ENCODE peak calls at places on chromosomes 6 and 20, in six cellular contexts. R is HCT116; V is right lobe of liver; U is KBM-7; T is stimulated activated CD4-positive, alpha-beta T cell treated with anti-CD3 and anti-CD28 coated beads, TNF-alpha, amount 100 ng/mL, for 24 hours; D is HFFc6. M is an unnamed sample.
A peak's percentile ranks its signal among the peaks of the same experiment; 100 is the strongest.

GRCh38 chr6:96394727-96395126 is 126.9 kb upstream of the UFL1 start:
- DNase-seq in R (peak; percentile 23), V (no peak), U (no peak), T (no peak), D (no peak), M (peak; percentile 18)

GRCh38 chr20:38198238-38198861 is 33.3 kb upstream of the TGM2 start:
- DNase-seq in R (no peak), V (no peak), U (no peak), T (no peak), D (peak; percentile 55), M (no peak)

GRCh38 chr6:154548130-154548830 is 37.8 kb upstream of the CNKSR3 start:
- DNase-seq in R (no peak), V (peak; percentile 35), U (no peak), T (no peak), D (no peak), M (no peak)

GRCh38 chr20:44552950-44553908 is 29.1 kb upstream of the PKIG start:
- DNase-seq in R (no peak), V (no peak), U (no peak), T (no peak), D (peak; percentile 74), M (no peak)

GRCh38 chr6:52577022-52577777 is at the start of gene TRAM2:
- DNase-seq in R (peak; percentile 27), V (peak; percentile 91), U (peak; percentile 74), T (peak; percentile 49), D (peak; percentile 68), M (peak; percentile 78)

GRCh38 chr6:52573295-52573694 is 3.6 kb downstream of the TRAM2 start:
- DNase-seq in R (no peak), V (no peak), U (no peak), T (no peak), D (peak; percentile 43), M (peak; percentile 36)

GRCh38 chr6:146887447-146888077 is 288.8 kb downstream of the ADGB start:
- DNase-seq in R (no peak), V (no peak), U (no peak), T (no peak), D (no peak), M (no peak)

GRCh38 chr20:62822239-62822787 is 5.5 kb downstream of the COL9A3 start:
- DNase-seq in R (no peak), V (no peak), U (no peak), T (no peak), D (no peak), M (no peak)

GRCh38 chr6:43492673-43493072 is 15.3 kb downstream of the TJAP1 start:
- DNase-seq in R (no peak), V (no peak), U (no peak), T (no peak), D (no peak), M (no peak)

GRCh38 chr6:132527791-132528190 is 10.3 kb upstream of the TAAR9 start:
- DNase-seq in R (peak; percentile 83), V (no peak), U (no peak), T (no peak), D (peak; percentile 43), M (peak; percentile 17)

GRCh38 chr20:571754-572331 is 28.3 kb upstream of the CSNK2A1 start:
- DNase-seq in R (no peak), V (peak; percentile 38), U (no peak), T (no peak), D (no peak), M (peak; percentile 22)

M was measured in HAP-1.